ENCODE peak calls at places on chromosomes 7 and 10, in ten cellular contexts. L is H9, V is testis, U is thoracic aorta, S is upper lobe of right lung, D is neural progenitor cell, A is body of pancreas, T is psoas muscle, I is ovary, Z is SK-N-SH. M is an unnamed sample.
A peak's percentile ranks its signal among the peaks of the same experiment; 100 is the strongest.

GRCh38 chr10:31069411-31069810 is 37.7 kb upstream of the ZNF438 start:
- DNase-seq in L (no peak), V (no peak), U (no peak), S (no peak), D (peak; percentile 45), A (no peak), T (no peak), I (no peak), Z (no peak), M (peak; percentile 9)

GRCh38 chr7:138834583-138834982 is 36.6 kb upstream of the ATP6V0A4 start:
- DNase-seq in L (no peak), V (no peak), U (no peak), S (no peak), D (no peak), A (no peak), T (no peak), I (no peak), Z (no peak), M (no peak)

GRCh38 chr10:70985824-70986336 is 97.5 kb upstream of the PCBD1 start:
- DNase-seq in L (peak; percentile 54), V (no peak), U (no peak), S (no peak), D (no peak), A (no peak), T (no peak), I (no peak), Z (no peak), M (peak; percentile 70)

GRCh38 chr10:118583611-118584010 is 11.8 kb downstream of the PRLHR start:
- DNase-seq in L (no peak), V (no peak), U (no peak), S (no peak), D (no peak), A (no peak), T (no peak), I (no peak), Z (no peak), M (no peak)

GRCh38 chr7:140586517-140586916 is 54.1 kb downstream of the DENND2A start:
- DNase-seq in L (no peak), V (no peak), U (no peak), S (no peak), D (no peak), A (no peak), T (no peak), I (no peak), Z (no peak), M (no peak)

GRCh38 chr10:33657154-33657900 is 322.9 kb upstream of the NRP1 start:
- DNase-seq in L (no peak), V (no peak), U (no peak), S (no peak), D (no peak), A (no peak), T (no peak), I (no peak), Z (peak; percentile 32), M (no peak)

GRCh38 chr10:102261196-102261595 is 15.9 kb downstream of the GBF1 start:
- DNase-seq in L (no peak), V (no peak), U (no peak), S (no peak), D (no peak), A (no peak), T (no peak), I (no peak), Z (no peak), M (no peak)

GRCh38 chr10:1156921-1157614 is 100.9 kb downstream of the WDR37 start:
- DNase-seq in L (no peak), V (peak; percentile 2), U (no peak), S (no peak), D (no peak), A (no peak), T (no peak), I (no peak), Z (peak; percentile 23), M (no peak)

GRCh38 chr7:78090616-78091015 is 292.0 kb downstream of the PHTF2 start:
- DNase-seq in L (no peak), V (no peak), U (no peak), S (no peak), D (no peak), A (no peak), T (no peak), I (no peak), Z (no peak), M (no peak)
- TF ChIP-seq CTCF in L (peak; percentile 41), V (no peak), U (no peak), S (no peak), D (peak; percentile 23), A (no peak), T (no peak), I (no peak), Z (peak; percentile 60), M (peak; percentile 14)

DNA sequence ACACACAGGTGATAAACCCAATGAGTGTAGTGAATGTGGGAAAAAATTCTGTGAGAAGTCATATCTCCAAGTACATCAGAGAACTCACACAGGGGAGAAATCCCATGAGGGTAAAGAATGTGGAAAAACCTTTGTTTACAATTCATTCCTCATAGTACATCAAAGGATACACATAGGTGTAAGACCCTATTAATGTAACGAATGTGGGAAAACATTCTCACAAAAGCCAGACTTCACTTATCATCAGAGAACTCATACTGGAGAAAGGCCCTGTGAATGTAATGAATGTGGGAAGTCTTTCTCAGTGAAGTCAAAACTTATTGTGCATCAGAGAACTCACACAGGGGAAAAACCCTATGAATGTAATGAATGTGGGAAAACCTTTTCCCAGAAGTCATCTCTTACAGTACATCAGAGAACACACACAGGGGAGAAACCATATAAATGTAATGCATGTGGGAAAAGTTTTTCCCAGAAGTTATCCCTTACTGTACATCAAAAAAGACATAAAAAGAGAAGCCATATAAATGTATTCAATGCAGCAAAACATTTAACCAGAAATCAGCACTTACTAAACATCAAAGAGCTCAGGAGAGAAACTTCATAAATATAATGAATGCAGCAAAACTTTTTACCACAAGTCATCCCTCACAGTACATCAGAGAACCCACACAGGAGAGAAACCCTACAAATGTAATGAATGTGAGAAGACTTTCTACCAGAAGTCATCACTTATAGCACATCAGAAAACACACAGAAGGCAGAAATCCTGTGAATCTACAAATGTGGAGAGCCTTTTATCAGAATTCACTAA is 49.8 kb downstream of the ZNF239 start:
- DNase-seq in L (no peak), V (no peak), U (no peak), S (no peak), D (no peak), A (no peak), T (no peak), I (no peak), Z (no peak), M (no peak)
- H3K9me3 ChIP-seq in L (peaks cover 39% of the 10 kb centered on the region), V (no peaks in the 10 kb centered on the region), U (peaks cover 69% of the 10 kb centered on the region), S (peaks cover 40% of the 10 kb centered on the region), D (peaks cover 21% of the 10 kb centered on the region), A (no peaks in the 10 kb centered on the region), T (peaks cover 55% of the 10 kb centered on the region), I (no peaks in the 10 kb centered on the region), Z (peaks cover 17% of the 10 kb centered on the region), M (peaks cover 42% of the 10 kb centered on the region)

GRCh38 chr10:125035588-125036298 is 93.8 kb downstream of the ZRANB1 start:
- DNase-seq in L (no peak), V (peak; percentile 63), U (no peak), S (no peak), D (no peak), A (no peak), T (no peak), I (no peak), Z (peak; percentile 69), M (no peak)
- H3K27me3 ChIP-seq in L (no peaks in the 10 kb centered on the region), V (no peaks in the 10 kb centered on the region), U (no peaks in the 10 kb centered on the region), S (no peaks in the 10 kb centered on the region), D (no peaks in the 10 kb centered on the region), A (no peaks in the 10 kb centered on the region), T (no peaks in the 10 kb centered on the region), I (no peaks in the 10 kb centered on the region), Z (no peaks in the 10 kb centered on the region), M (no peaks in the 10 kb centered on the region)

GRCh38 chr7:159147246-159147645 is 2.6 kb upstream of the VIPR2 start:
- DNase-seq in L (no peak), V (peak; percentile 7), U (no peak), S (no peak), D (no peak), A (no peak), T (peak; percentile 11), I (no peak), Z (no peak), M (no peak)

GRCh38 chr7:159148430-159149395 is 4.0 kb upstream of the VIPR2 start:
- DNase-seq in L (no peak), V (peak; percentile 10), U (no peak), S (no peak), D (no peak), A (no peak), T (no peak), I (no peak), Z (no peak), M (no peak)

GRCh38 chr7:159151231-159151630 is 6.6 kb upstream of the VIPR2 start:
- DNase-seq in L (no peak), V (no peak), U (no peak), S (no peak), D (no peak), A (no peak), T (no peak), I (no peak), Z (no peak), M (no peak)

GRCh38 chr7:159147687-159148086 is 3.0 kb upstream of the VIPR2 start:
- DNase-seq in L (no peak), V (peak; percentile 23), U (no peak), S (no peak), D (no peak), A (no peak), T (no peak), I (no peak), Z (no peak), M (no peak)

DNA sequence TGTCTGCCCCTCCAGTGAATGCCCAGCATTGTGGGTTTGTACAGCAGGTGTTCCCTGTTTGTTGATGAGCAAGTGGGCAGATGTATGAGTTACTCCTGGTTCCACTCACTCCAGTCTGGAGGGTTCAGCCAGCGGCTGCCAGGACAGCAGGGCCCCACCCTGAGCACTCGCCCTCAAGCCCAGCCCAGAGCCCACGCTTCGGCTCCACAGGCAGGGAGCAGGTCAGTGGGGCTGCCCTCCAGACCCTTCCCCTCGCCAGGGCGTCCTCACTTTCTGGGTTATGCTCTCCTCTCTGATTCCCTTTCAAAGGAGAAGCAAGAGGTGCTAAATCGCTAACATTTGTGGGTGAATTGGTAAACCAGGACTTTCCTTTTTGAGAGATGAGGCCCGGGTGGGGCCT is 4.8 kb upstream of the VIPR2 start:
- DNase-seq in L (no peak), V (no peak), U (no peak), S (no peak), D (no peak), A (no peak), T (no peak), I (no peak), Z (no peak), M (no peak)
- TF ChIP-seq CTCF in L (no peak), V (no peak), U (no peak), S (no peak), D (no peak), A (no peak), T (no peak), I (no peak), Z (no peak), M (no peak)

M was measured in WERI-Rb-1.